ENCODE peak calls at places on chromosomes 5 and 9, in seven cellular contexts. A, Y, G, H, E, F and X are unnamed samples.

GRCh38 chr9:122125158-122125890 is 32.2 kb upstream of the TTLL11 start:
- DNase-seq in A (peak), Y (no peak), G (peak), H (peak), E (peak), F (peak), X (peak)

GRCh38 chr9:124349675-124350484 is 65.4 kb downstream of the PSMB7 start:
- DNase-seq in A (no peak), Y (no peak), G (no peak), H (no peak), E (no peak), F (no peak), X (peak)

GRCh38 chr9:98852463-98852735 is 44.9 kb downstream of the GALNT12 start:
- DNase-seq in A (no peak), Y (no peak), G (no peak), H (no peak), E (no peak), F (no peak), X (no peak)

GRCh38 chr5:31626156-31626555 is 12.8 kb upstream of the PDZD2 start:
- DNase-seq in A (no peak), Y (no peak), G (no peak), H (no peak), E (no peak), F (no peak), X (no peak)

GRCh38 chr9:76887003-76887821 is 18.7 kb downstream of the PRUNE2 start:
- DNase-seq in A (no peak), Y (no peak), G (no peak), H (no peak), E (no peak), F (no peak), X (no peak)

GRCh38 chr5:72000707-72001106 is 106.6 kb upstream of the MAP1B start:
- DNase-seq in A (no peak), Y (no peak), G (no peak), H (no peak), E (no peak), F (no peak), X (no peak)

GRCh38 chr5:153782589-153783238 is 256.0 kb downstream of the FAM114A2 start:
- DNase-seq in A (no peak), Y (peak), G (no peak), H (no peak), E (no peak), F (no peak), X (no peak)

GRCh38 chr9:99253772-99254431 is 31.8 kb downstream of the SEC61B start:
- DNase-seq in A (no peak), Y (no peak), G (peak), H (peak), E (peak), F (peak), X (peak)